ENCODE peak calls at places on chromosomes 7 and 10, in ten cellular contexts. T is CMK; U is vagina; R is NCI-H1105; P is stimulated activated CD8-positive, alpha-beta memory T cell treated with anti-CD3 and anti-CD28 coated beads, Interleukin-15, amount 100 ng/mL, for 1 hour; G is Right ventricle myocardium inferior; W is DMS153; C is stimulated activated CD4-positive, alpha-beta T cell treated with anti-CD3 and anti-CD28 coated beads, Interleukin-4, amount 100 ng/mL, for 24 hours; N is substantia nigra; M is iPS-NIHi11. D is an unnamed sample.

GRCh38 chr10:71933651-71934050 is 30.5 kb upstream of the CHST3 start:
- DNase-seq in T (no peak), C (peak), R (no peak), G (no peak), M (no peak), W (no peak), U (no peak), P (no peak), N (no peak), D (no peak)

GRCh38 chr10:70476249-70477035 is 2.1 kb upstream of the PALD1 start:
- DNase-seq in R (no peak), P (no peak), G (peak), N (no peak), T (no peak), M (no peak), C (no peak), W (no peak), U (no peak), D (no peak)

GRCh38 chr7:140026935-140027334 is 35.8 kb downstream of the PARP12 start:
- DNase-seq in U (no peak), M (no peak), C (no peak), N (no peak), R (no peak), W (no peak), G (no peak), T (no peak), P (no peak), D (no peak)

GRCh38 chr7:129376778-129377700 is 57.2 kb upstream of the STRIP2 start:
- DNase-seq in M (no peak), U (no peak), R (no peak), C (no peak), N (no peak), T (no peak), W (no peak), G (no peak), P (no peak), D (no peak)

GRCh38 chr10:71216751-71217265 is 4.4 kb downstream of the UNC5B start:
- DNase-seq in W (no peak), M (no peak), U (no peak), G (no peak), N (no peak), R (no peak), C (no peak), P (no peak), T (no peak), D (no peak)

GRCh38 chr10:108005627-108006026 is 841.1 kb upstream of the SORCS1 start:
- DNase-seq in U (no peak), W (no peak), M (no peak), N (no peak), T (no peak), C (no peak), P (no peak), G (no peak), R (no peak), D (no peak)

GRCh38 chr10:36383349-36383748 is 741.3 kb upstream of the FZD8 start:
- DNase-seq in T (no peak), N (no peak), P (no peak), G (no peak), R (no peak), W (no peak), M (no peak), U (no peak), C (no peak), D (no peak)

GRCh38 chr7:98647326-98647725 is 30.2 kb downstream of the NPTX2 start:
- DNase-seq in W (no peak), U (no peak), G (no peak), C (no peak), M (no peak), T (no peak), R (no peak), N (no peak), P (no peak), D (no peak)

GRCh38 chr7:44280993-44281721 is 44.2 kb downstream of the CAMK2B start:
- DNase-seq in N (no peak), T (no peak), U (peak), C (no peak), G (peak), P (no peak), W (no peak), M (no peak), R (no peak), D (no peak)

GRCh38 chr7:23065974-23066373 is 39.6 kb upstream of the KLHL7 start:
- DNase-seq in T (no peak), G (no peak), N (no peak), R (no peak), W (no peak), C (no peak), M (no peak), P (no peak), U (no peak), D (peak)

GRCh38 chr7:88795553-88795952 is at the start of gene TEX47:
- DNase-seq in W (no peak), G (no peak), C (no peak), P (no peak), R (no peak), T (no peak), U (no peak), M (peak), N (no peak), D (no peak)

GRCh38 chr10:95266674-95267095 is 24.1 kb downstream of the PDLIM1 start:
- DNase-seq in W (peak), N (no peak), T (peak), U (peak), G (no peak), M (peak), P (no peak), R (no peak), C (no peak), D (no peak)

GRCh38 chr10:740936-741431 is 51.5 kb upstream of the DIP2C start:
- DNase-seq in U (no peak), C (no peak), N (no peak), T (no peak), M (no peak), R (no peak), G (no peak), P (no peak), W (no peak), D (no peak)

GRCh38 chr7:119756687-119757086 is 516.3 kb upstream of the KCND2 start:
- DNase-seq in M (peak), R (no peak), N (no peak), G (no peak), P (no peak), T (no peak), U (no peak), C (no peak), W (no peak), D (no peak)

GRCh38 chr7:3916146-3916545 is 615.1 kb downstream of the SDK1 start:
- DNase-seq in C (no peak), U (peak), P (no peak), M (no peak), W (peak), T (no peak), G (no peak), R (no peak), N (no peak), D (no peak)

GRCh38 chr10:64215088-64215487 is 693.9 kb downstream of the REEP3 start:
- DNase-seq in R (no peak), W (no peak), M (no peak), U (no peak), C (no peak), T (no peak), N (no peak), G (no peak), P (no peak), D (no peak)